ENCODE peak calls at places on chromosome 20, in seven cellular contexts. N, T, A, D, L, G and U are unnamed samples.

GRCh38 chr20:43397147-43397546 is 60.5 kb upstream of the SRSF6 start:
- DNase-seq in N (no peak), T (no peak), A (no peak), D (no peak), L (no peak), G (no peak), U (no peak)

GRCh38 chr20:59042151-59042795 is at the start of gene PRELID3B:
- DNase-seq in N (peak; percentile 32), T (no peak), A (peak; percentile 33), D (no peak), L (peak; percentile 59), G (peak; percentile 34), U (no peak)

GRCh38 chr20:24753136-24753535 is 195.9 kb upstream of the CST7 start:
- DNase-seq in N (no peak), T (no peak), A (no peak), D (no peak), L (no peak), G (no peak), U (no peak)

GRCh38 chr20:20448891-20449290 is 81.0 kb downstream of the INSM1 start:
- DNase-seq in N (no peak), T (no peak), A (no peak), D (no peak), L (no peak), G (no peak), U (no peak)

GRCh38 chr20:23446505-23446904 is 6.2 kb downstream of the CST11 start:
- DNase-seq in N (peak; percentile 45), T (peak; percentile 53), A (peak; percentile 53), D (no peak), L (peak; percentile 60), G (peak; percentile 40), U (peak; percentile 48)

GRCh38 chr20:10501377-10501776 is 66.3 kb downstream of the SLX4IP start:
- DNase-seq in N (no peak), T (no peak), A (no peak), D (no peak), L (no peak), G (no peak), U (no peak)

GRCh38 chr20:35207950-35208611 is 18.4 kb upstream of the MMP24 start:
- DNase-seq in N (peak; percentile 76), T (peak; percentile 77), A (peak; percentile 77), D (peak; percentile 86), L (peak; percentile 86), G (peak; percentile 88), U (peak; percentile 75)

GRCh38 chr20:54019127-54019526 is 51.3 kb downstream of the BCAS1 start:
- DNase-seq in N (no peak), T (no peak), A (no peak), D (no peak), L (no peak), G (no peak), U (no peak)

GRCh38 chr20:35978041-35978513 is 9.7 kb downstream of the CNBD2 start:
- DNase-seq in N (no peak), T (no peak), A (no peak), D (no peak), L (no peak), G (no peak), U (no peak)

GRCh38 chr20:54914995-54915394 is 439.6 kb downstream of the DOK5 start:
- DNase-seq in N (no peak), T (no peak), A (no peak), D (no peak), L (no peak), G (no peak), U (no peak)

GRCh38 chr20:36243726-36244125 is 7.4 kb downstream of the AAR2 start:
- DNase-seq in N (no peak), T (no peak), A (no peak), D (no peak), L (no peak), G (no peak), U (no peak)

GRCh38 chr20:22757424-22758189 is 173.2 kb upstream of the FOXA2 start:
- DNase-seq in N (no peak), T (no peak), A (no peak), D (no peak), L (no peak), G (no peak), U (no peak)

GRCh38 chr20:36063916-36064660 is 90.5 kb upstream of the EPB41L1 start:
- DNase-seq in N (no peak), T (no peak), A (no peak), D (no peak), L (no peak), G (no peak), U (no peak)

GRCh38 chr20:12372557-12372956 is 454.9 kb downstream of the BTBD3 start:
- DNase-seq in N (no peak), T (no peak), A (no peak), D (no peak), L (no peak), G (no peak), U (no peak)

GRCh38 chr20:19880256-19881079 is 122.4 kb downstream of the RIN2 start:
- DNase-seq in N (no peak), T (no peak), A (no peak), D (no peak), L (peak; percentile 95), G (peak; percentile 52), U (no peak)

GRCh38 chr20:532530-532929 is 11.1 kb downstream of the CSNK2A1 start:
- DNase-seq in N (no peak), T (no peak), A (no peak), D (no peak), L (no peak), G (no peak), U (no peak)

GRCh38 chr20:6562111-6562510 is 205.4 kb upstream of the BMP2 start:
- DNase-seq in N (no peak), T (no peak), A (no peak), D (no peak), L (peak; percentile 70), G (peak; percentile 21), U (no peak)

DNA sequence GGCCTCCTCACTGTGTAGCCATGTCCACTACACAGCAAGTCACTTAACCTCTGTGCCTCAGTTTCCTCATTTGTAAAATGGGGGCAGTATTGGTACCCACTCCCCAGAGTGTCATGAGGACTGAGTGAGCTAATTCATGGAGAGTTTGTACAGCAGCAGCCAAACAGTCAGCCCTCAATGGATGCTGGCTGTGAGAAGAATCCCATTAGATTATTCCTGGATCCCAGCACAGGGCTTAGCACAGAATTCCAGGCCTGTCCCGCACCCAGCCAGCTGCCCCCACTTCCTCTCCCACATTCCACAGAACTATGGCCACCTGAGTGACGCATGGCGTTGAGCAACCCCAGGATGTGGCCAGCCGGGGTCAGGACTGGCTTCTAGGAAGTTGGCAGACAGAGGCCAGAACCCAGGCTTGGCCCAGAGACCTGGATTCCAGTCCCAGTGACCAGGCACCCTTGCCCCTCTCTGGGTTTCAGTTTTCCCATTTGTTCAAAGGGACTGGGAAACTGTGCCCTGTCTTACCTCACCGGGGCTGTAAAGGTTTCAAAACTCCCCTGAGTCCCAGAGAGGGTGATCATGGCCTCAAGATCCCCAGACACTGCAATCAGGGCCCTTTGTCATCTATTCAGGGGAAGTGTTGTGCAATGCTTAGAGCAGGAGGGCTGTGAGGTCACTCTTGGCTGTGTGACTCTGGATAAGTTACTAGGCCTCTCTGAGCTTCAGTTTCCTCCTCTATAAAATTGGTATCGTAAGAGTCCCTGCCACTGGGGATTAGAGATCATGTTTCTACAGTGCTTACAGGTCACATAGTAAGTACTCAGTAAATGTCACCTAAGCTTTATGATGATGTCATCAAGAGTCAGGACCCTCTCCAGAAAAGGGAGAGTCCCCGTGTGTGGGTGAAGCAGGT is 3.0 kb upstream of the TGM2 start:
- DNase-seq in N (no peak), T (no peak), A (no peak), D (peak; percentile 95), L (peak; percentile 98), G (peak; percentile 52), U (no peak)
- H3K4me3 ChIP-seq in N (no peak overlapping the region), T (no peak overlapping the region), A (no peak overlapping the region), D (no peak overlapping the region), L (no peak overlapping the region), G (no peak overlapping the region), U (no peak overlapping the region)

GRCh38 chr20:57399587-57400261 is 8.5 kb downstream of the RBM38 start:
- DNase-seq in N (peak; percentile 33), T (no peak), A (no peak), D (peak; percentile 83), L (no peak), G (no peak), U (no peak)

GRCh38 chr20:57398231-57398821 is 7.1 kb downstream of the RBM38 start:
- DNase-seq in N (peak; percentile 97), T (peak; percentile 90), A (no peak), D (peak; percentile 77), L (no peak), G (no peak), U (peak; percentile 25)

GRCh38 chr20:57400262-57400701 is 9.1 kb downstream of the RBM38 start:
- DNase-seq in N (no peak), T (peak; percentile 39), A (no peak), D (peak; percentile 72), L (no peak), G (no peak), U (no peak)

GRCh38 chr20:57397693-57398108 is 6.5 kb downstream of the RBM38 start:
- DNase-seq in N (peak; percentile 61), T (peak; percentile 48), A (no peak), D (peak; percentile 68), L (no peak), G (no peak), U (peak; percentile 8)

DNA sequence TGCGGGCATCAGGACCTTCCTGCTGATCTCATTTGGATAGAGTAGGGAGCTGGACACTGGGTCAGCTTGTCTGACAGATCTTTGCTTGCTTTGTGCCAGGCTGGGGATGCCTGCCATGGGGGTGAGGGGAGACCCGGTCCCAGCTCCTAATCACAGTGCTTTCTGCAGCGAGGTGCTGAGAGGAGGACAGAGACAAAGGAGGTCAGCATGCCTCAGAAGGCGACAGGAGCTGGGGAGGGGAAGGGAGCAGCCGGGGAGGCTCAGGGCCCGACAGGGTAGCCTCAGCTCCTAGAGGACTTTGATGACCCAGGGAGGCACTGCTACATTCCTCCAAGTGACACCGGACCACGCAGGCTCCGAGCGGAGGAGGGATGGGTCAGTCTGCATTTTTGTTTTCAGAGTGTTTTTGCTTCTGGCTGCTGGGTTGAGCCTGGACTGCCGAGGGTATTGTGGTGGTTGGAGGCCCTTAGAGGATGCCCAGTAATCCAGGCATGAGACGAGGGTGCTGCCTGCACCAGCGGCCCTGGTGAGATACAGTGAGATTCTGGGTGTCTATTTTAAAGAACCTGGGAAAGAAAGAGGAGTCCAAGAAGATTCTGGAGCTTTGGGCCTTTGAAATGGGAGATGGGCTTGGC is 7.8 kb downstream of the RBM38 start:
- DNase-seq in N (no peak), T (no peak), A (no peak), D (peak; percentile 48), L (no peak), G (no peak), U (no peak)
- H3K4me1 ChIP-seq in N (peaks cover 81% of the 10 kb centered on the region), T (peaks cover 42% of the 10 kb centered on the region), A (no peaks in the 10 kb centered on the region), D (no peaks in the 10 kb centered on the region), L (no peaks in the 10 kb centered on the region), G (no peaks in the 10 kb centered on the region), U (no peaks in the 10 kb centered on the region)

DNA sequence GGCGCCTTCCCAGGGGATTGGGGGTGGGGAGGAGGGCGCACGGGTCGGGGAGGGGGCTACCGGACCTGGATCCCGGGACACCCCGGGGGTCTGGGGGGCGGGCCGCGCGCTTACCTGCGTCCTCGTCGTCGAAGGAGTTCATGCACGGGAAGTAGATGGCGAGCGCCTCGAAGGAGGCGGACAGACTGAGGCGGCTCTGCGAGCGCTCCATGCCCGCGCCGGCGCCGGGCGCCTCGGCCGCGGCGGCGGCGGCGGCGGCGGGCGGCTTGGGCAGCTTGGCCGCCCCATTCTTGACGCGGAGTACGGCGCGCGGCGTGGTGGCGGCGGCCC is 320 bp downstream of the RIMS4 start:
- DNase-seq in N (no peak), T (peak; percentile 20), A (no peak), D (no peak), L (no peak), G (no peak), U (no peak)
- H3K4me3 ChIP-seq in N (no peak overlapping the region), T (no peak overlapping the region), A (peak overlapping the region; percentile 28), D (peak overlapping the region; percentile 18), L (no peak overlapping the region), G (peak overlapping the region; percentile 13), U (no peak overlapping the region)

GRCh38 chr20:48622421-48622820 is 205.4 kb downstream of the PREX1 start:
- DNase-seq in N (no peak), T (peak; percentile 59), A (no peak), D (peak; percentile 70), L (no peak), G (no peak), U (peak; percentile 44)
- H3K4me1 ChIP-seq in N (peaks cover 4% of the 10 kb centered on the region), T (peaks cover 14% of the 10 kb centered on the region), A (peaks cover 13% of the 10 kb centered on the region), D (no peaks in the 10 kb centered on the region), L (peaks cover 25% of the 10 kb centered on the region), G (peaks cover 8% of the 10 kb centered on the region), U (no peaks in the 10 kb centered on the region)